ENCODE peak calls at places on chromosomes 6 and 20, in nine cellular contexts. One of them, this sample, is unnamed.

GRCh38 chr20:8305449-8305978 is 173.4 kb downstream of the PLCB1 start:
- DNase-seq in colonic mucosa: peak; percentile 71
- DNase-seq in transverse colon: peak; percentile 53
- DNase-seq in heart left ventricle: peak; percentile 11
- DNase-seq in HCT116: peak; percentile 67
- DNase-seq in esophagus squamous epithelium: no peak
- DNase-seq in hepatocyte: peak; percentile 71
- DNase-seq in GM23338: peak; percentile 93
- DNase-seq in spleen: peak; percentile 85
- DNase-seq in this sample: peak; percentile 59

GRCh38 chr6:5012531-5012930 is 8.7 kb upstream of the RPP40 start:
- DNase-seq in colonic mucosa: no peak
- DNase-seq in transverse colon: no peak
- DNase-seq in heart left ventricle: no peak
- DNase-seq in HCT116: no peak
- DNase-seq in esophagus squamous epithelium: no peak
- DNase-seq in hepatocyte: no peak
- DNase-seq in GM23338: no peak
- DNase-seq in spleen: no peak
- DNase-seq in this sample: no peak

GRCh38 chr20:21719592-21720214 is 14.2 kb downstream of the PAX1 start:
- DNase-seq in colonic mucosa: peak; percentile 61
- DNase-seq in transverse colon: peak; percentile 47
- DNase-seq in heart left ventricle: no peak
- DNase-seq in HCT116: peak; percentile 35
- DNase-seq in esophagus squamous epithelium: no peak
- DNase-seq in hepatocyte: peak; percentile 81
- DNase-seq in GM23338: peak; percentile 87
- DNase-seq in spleen: no peak
- DNase-seq in this sample: no peak

GRCh38 chr6:43497129-43497396 is 13.1 kb downstream of the LRRC73 start:
- DNase-seq in colonic mucosa: no peak
- DNase-seq in transverse colon: no peak
- DNase-seq in heart left ventricle: no peak
- DNase-seq in HCT116: no peak
- DNase-seq in esophagus squamous epithelium: no peak
- DNase-seq in hepatocyte: no peak
- DNase-seq in GM23338: no peak
- DNase-seq in spleen: no peak
- DNase-seq in this sample: no peak

GRCh38 chr6:116685437-116685993 is 4.5 kb downstream of the KPNA5 start:
- DNase-seq in colonic mucosa: no peak
- DNase-seq in transverse colon: no peak
- DNase-seq in heart left ventricle: no peak
- DNase-seq in HCT116: no peak
- DNase-seq in esophagus squamous epithelium: no peak
- DNase-seq in hepatocyte: no peak
- DNase-seq in GM23338: no peak
- DNase-seq in spleen: no peak
- DNase-seq in this sample: no peak

GRCh38 chr6:29924287-29924686 is 18.0 kb upstream of the HLA-A start:
- DNase-seq in colonic mucosa: no peak
- DNase-seq in transverse colon: no peak
- DNase-seq in heart left ventricle: no peak
- DNase-seq in HCT116: no peak
- DNase-seq in esophagus squamous epithelium: no peak
- DNase-seq in hepatocyte: no peak
- DNase-seq in GM23338: no peak
- DNase-seq in spleen: no peak
- DNase-seq in this sample: no peak

GRCh38 chr6:108675226-108676160 is 114.8 kb downstream of the FOXO3 start:
- DNase-seq in colonic mucosa: peak; percentile 47
- DNase-seq in transverse colon: no peak
- DNase-seq in heart left ventricle: no peak
- DNase-seq in HCT116: no peak
- DNase-seq in esophagus squamous epithelium: no peak
- DNase-seq in hepatocyte: no peak
- DNase-seq in GM23338: no peak
- DNase-seq in spleen: no peak
- DNase-seq in this sample: no peak

GRCh38 chr6:142682985-142683384 is 262.0 kb downstream of the HIVEP2 start:
- DNase-seq in colonic mucosa: no peak
- DNase-seq in transverse colon: no peak
- DNase-seq in heart left ventricle: no peak
- DNase-seq in HCT116: no peak
- DNase-seq in esophagus squamous epithelium: no peak
- DNase-seq in hepatocyte: no peak
- DNase-seq in GM23338: no peak
- DNase-seq in spleen: no peak
- DNase-seq in this sample: no peak

GRCh38 chr6:111941686-111942330 is 68.6 kb upstream of the FYN start:
- DNase-seq in colonic mucosa: no peak
- DNase-seq in transverse colon: no peak
- DNase-seq in heart left ventricle: no peak
- DNase-seq in HCT116: no peak
- DNase-seq in esophagus squamous epithelium: no peak
- DNase-seq in hepatocyte: no peak
- DNase-seq in GM23338: no peak
- DNase-seq in spleen: no peak
- DNase-seq in this sample: no peak

GRCh38 chr6:70072540-70073179 is 206.3 kb downstream of the COL19A1 start:
- DNase-seq in colonic mucosa: no peak
- DNase-seq in transverse colon: no peak
- DNase-seq in heart left ventricle: no peak
- DNase-seq in HCT116: no peak
- DNase-seq in esophagus squamous epithelium: no peak
- DNase-seq in hepatocyte: no peak
- DNase-seq in GM23338: peak; percentile 24
- DNase-seq in spleen: no peak
- DNase-seq in this sample: no peak

GRCh38 chr6:5175195-5175594 is 85.6 kb downstream of the LYRM4 start:
- DNase-seq in colonic mucosa: no peak
- DNase-seq in transverse colon: no peak
- DNase-seq in heart left ventricle: no peak
- DNase-seq in HCT116: no peak
- DNase-seq in esophagus squamous epithelium: no peak
- DNase-seq in hepatocyte: no peak
- DNase-seq in GM23338: peak; percentile 90
- DNase-seq in spleen: no peak
- DNase-seq in this sample: no peak

GRCh38 chr20:62360854-62361798 is 6.0 kb downstream of the LAMA5 start:
- DNase-seq in colonic mucosa: peak; percentile 65
- DNase-seq in transverse colon: no peak
- DNase-seq in heart left ventricle: peak; percentile 25
- DNase-seq in HCT116: no peak
- DNase-seq in esophagus squamous epithelium: no peak
- DNase-seq in hepatocyte: peak; percentile 41
- DNase-seq in GM23338: peak; percentile 62
- DNase-seq in spleen: no peak
- DNase-seq in this sample: peak; percentile 23

GRCh38 chr6:22363166-22363965 is 66.5 kb upstream of the PRL start:
- DNase-seq in colonic mucosa: no peak
- DNase-seq in transverse colon: no peak
- DNase-seq in heart left ventricle: no peak
- DNase-seq in HCT116: no peak
- DNase-seq in esophagus squamous epithelium: no peak
- DNase-seq in hepatocyte: no peak
- DNase-seq in GM23338: no peak
- DNase-seq in spleen: no peak
- DNase-seq in this sample: no peak

GRCh38 chr20:18705490-18705889 is 108.1 kb upstream of the SCP2D1 start:
- DNase-seq in colonic mucosa: no peak
- DNase-seq in transverse colon: no peak
- DNase-seq in heart left ventricle: no peak
- DNase-seq in HCT116: no peak
- DNase-seq in esophagus squamous epithelium: no peak
- DNase-seq in hepatocyte: peak; percentile 30
- DNase-seq in GM23338: no peak
- DNase-seq in spleen: no peak
- DNase-seq in this sample: no peak

GRCh38 chr6:33000053-33000452 is 9.3 kb downstream of the HLA-DOA start:
- DNase-seq in colonic mucosa: no peak
- DNase-seq in transverse colon: no peak
- DNase-seq in heart left ventricle: no peak
- DNase-seq in HCT116: peak; percentile 66
- DNase-seq in esophagus squamous epithelium: no peak
- DNase-seq in hepatocyte: peak; percentile 39
- DNase-seq in GM23338: peak; percentile 93
- DNase-seq in spleen: no peak
- DNase-seq in this sample: no peak

GRCh38 chr6:33853736-33854135 is 49.9 kb upstream of the MLN start:
- DNase-seq in colonic mucosa: no peak
- DNase-seq in transverse colon: no peak
- DNase-seq in heart left ventricle: no peak
- DNase-seq in HCT116: no peak
- DNase-seq in esophagus squamous epithelium: no peak
- DNase-seq in hepatocyte: no peak
- DNase-seq in GM23338: no peak
- DNase-seq in spleen: no peak
- DNase-seq in this sample: no peak

GRCh38 chr20:47318027-47318595 is 38.4 kb downstream of the ZMYND8 start:
- DNase-seq in colonic mucosa: peak; percentile 83
- DNase-seq in transverse colon: peak; percentile 73
- DNase-seq in heart left ventricle: no peak
- DNase-seq in HCT116: no peak
- DNase-seq in esophagus squamous epithelium: no peak
- DNase-seq in hepatocyte: no peak
- DNase-seq in GM23338: no peak
- DNase-seq in spleen: no peak
- DNase-seq in this sample: peak; percentile 87
- H3K4me3 ChIP-seq in colonic mucosa: no peak overlapping the region
- H3K4me3 ChIP-seq in transverse colon: no peak overlapping the region
- H3K4me3 ChIP-seq in heart left ventricle: peak overlapping the region; percentile 32
- H3K4me3 ChIP-seq in HCT116: peak overlapping the region; percentile 51
- H3K4me3 ChIP-seq in esophagus squamous epithelium: peak overlapping the region; percentile 24
- H3K4me3 ChIP-seq in hepatocyte: no peak overlapping the region
- H3K4me3 ChIP-seq in GM23338: peak overlapping the region; percentile 49
- H3K4me3 ChIP-seq in spleen: peak overlapping the region; percentile 49
- H3K4me3 ChIP-seq in this sample: no peak overlapping the region

GRCh38 chr6:16729744-16730143 is 31.5 kb downstream of the ATXN1 start:
- DNase-seq in colonic mucosa: no peak
- DNase-seq in transverse colon: no peak
- DNase-seq in heart left ventricle: no peak
- DNase-seq in HCT116: no peak
- DNase-seq in esophagus squamous epithelium: no peak
- DNase-seq in hepatocyte: no peak
- DNase-seq in GM23338: no peak
- DNase-seq in spleen: no peak
- DNase-seq in this sample: no peak

GRCh38 chr6:16731503-16732018 is 29.7 kb downstream of the ATXN1 start:
- DNase-seq in colonic mucosa: no peak
- DNase-seq in transverse colon: no peak
- DNase-seq in heart left ventricle: no peak
- DNase-seq in HCT116: no peak
- DNase-seq in esophagus squamous epithelium: no peak
- DNase-seq in hepatocyte: no peak
- DNase-seq in GM23338: no peak
- DNase-seq in spleen: no peak
- DNase-seq in this sample: no peak

GRCh38 chr6:16730720-16731502 is 30.3 kb downstream of the ATXN1 start:
- DNase-seq in colonic mucosa: no peak
- DNase-seq in transverse colon: no peak
- DNase-seq in heart left ventricle: no peak
- DNase-seq in HCT116: no peak
- DNase-seq in esophagus squamous epithelium: no peak
- DNase-seq in hepatocyte: no peak
- DNase-seq in GM23338: no peak
- DNase-seq in spleen: no peak
- DNase-seq in this sample: no peak

GRCh38 chr6:16735014-16735413 is 26.2 kb downstream of the ATXN1 start:
- DNase-seq in colonic mucosa: no peak
- DNase-seq in transverse colon: no peak
- DNase-seq in heart left ventricle: no peak
- DNase-seq in HCT116: no peak
- DNase-seq in esophagus squamous epithelium: no peak
- DNase-seq in hepatocyte: no peak
- DNase-seq in GM23338: no peak
- DNase-seq in spleen: no peak
- DNase-seq in this sample: no peak

DNA sequence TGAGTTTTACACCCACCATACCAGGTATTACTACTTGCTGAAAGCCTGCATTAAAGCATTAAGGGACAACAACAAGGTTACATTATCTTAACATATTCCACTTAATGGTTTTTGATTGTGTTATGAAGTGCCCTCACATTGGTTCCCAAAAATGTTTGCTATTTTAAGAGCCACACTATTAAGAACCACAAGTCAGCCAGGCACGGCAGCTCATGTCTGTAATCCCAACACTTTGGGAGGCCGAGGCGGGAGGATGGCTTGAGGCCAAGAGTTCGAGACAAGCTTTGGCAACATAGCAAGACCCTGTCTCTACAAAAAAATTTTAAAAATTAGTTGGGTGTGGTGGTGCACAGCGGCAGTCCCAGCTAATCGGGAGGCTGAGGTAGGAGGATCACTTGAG is 28.2 kb downstream of the ATXN1 start:
- DNase-seq in colonic mucosa: no peak
- DNase-seq in transverse colon: no peak
- DNase-seq in heart left ventricle: no peak
- DNase-seq in HCT116: no peak
- DNase-seq in esophagus squamous epithelium: no peak
- DNase-seq in hepatocyte: no peak
- DNase-seq in GM23338: no peak
- DNase-seq in spleen: no peak
- DNase-seq in this sample: no peak
- H3K4me1 ChIP-seq in colonic mucosa: peaks cover 13% of the 10 kb centered on the region
- H3K4me1 ChIP-seq in transverse colon: peaks cover 19% of the 10 kb centered on the region
- H3K4me1 ChIP-seq in heart left ventricle: no peaks in the 10 kb centered on the region
- H3K4me1 ChIP-seq in HCT116: peaks cover 36% of the 10 kb centered on the region
- H3K4me1 ChIP-seq in esophagus squamous epithelium: peaks cover 14% of the 10 kb centered on the region
- H3K4me1 ChIP-seq in hepatocyte: peaks cover 40% of the 10 kb centered on the region
- H3K4me1 ChIP-seq in GM23338: peaks cover 17% of the 10 kb centered on the region
- H3K4me1 ChIP-seq in spleen: peaks cover 81% of the 10 kb centered on the region
- H3K4me1 ChIP-seq in this sample: peaks cover 41% of the 10 kb centered on the region

GRCh38 chr6:122484760-122485159 is 13.2 kb upstream of the SERINC1 start:
- DNase-seq in colonic mucosa: no peak
- DNase-seq in transverse colon: no peak
- DNase-seq in heart left ventricle: no peak
- DNase-seq in HCT116: no peak
- DNase-seq in esophagus squamous epithelium: no peak
- DNase-seq in hepatocyte: no peak
- DNase-seq in GM23338: peak; percentile 18
- DNase-seq in spleen: no peak
- DNase-seq in this sample: no peak
- TF ChIP-seq CTCF in colonic mucosa: no peak
- TF ChIP-seq CTCF in transverse colon: no peak
- TF ChIP-seq CTCF in heart left ventricle: no peak
- TF ChIP-seq CTCF in HCT116: no peak
- TF ChIP-seq CTCF in esophagus squamous epithelium: no peak
- TF ChIP-seq CTCF in hepatocyte: no peak
- TF ChIP-seq CTCF in GM23338: no peak
- TF ChIP-seq CTCF in spleen: no peak
- TF ChIP-seq CTCF in this sample: no peak

DNA sequence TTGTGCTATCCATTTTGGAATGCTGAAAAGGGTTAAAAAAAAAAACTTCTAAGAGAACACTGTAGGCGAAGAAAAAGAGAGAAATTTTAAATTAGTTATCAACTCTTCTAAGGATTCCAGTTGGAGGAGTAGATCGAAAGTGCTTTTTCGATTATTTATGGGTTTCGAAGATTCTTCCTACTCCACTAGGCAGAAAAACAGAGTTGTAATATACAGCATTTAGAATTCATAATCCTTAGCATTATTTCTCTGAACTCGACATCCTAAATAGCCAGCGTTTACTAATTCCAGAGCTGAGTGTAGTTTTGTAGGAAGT is 811 bp upstream of the RNF217 start:
- DNase-seq in colonic mucosa: no peak
- DNase-seq in transverse colon: no peak
- DNase-seq in heart left ventricle: no peak
- DNase-seq in HCT116: no peak
- DNase-seq in esophagus squamous epithelium: no peak
- DNase-seq in hepatocyte: no peak
- DNase-seq in GM23338: no peak
- DNase-seq in spleen: no peak
- DNase-seq in this sample: no peak
- H3K4me3 ChIP-seq in colonic mucosa: peak overlapping the region; percentile 70
- H3K4me3 ChIP-seq in transverse colon: peak overlapping the region; percentile 87
- H3K4me3 ChIP-seq in heart left ventricle: peak overlapping the region; percentile 90
- H3K4me3 ChIP-seq in HCT116: peak overlapping the region; percentile 66
- H3K4me3 ChIP-seq in esophagus squamous epithelium: peak overlapping the region; percentile 70
- H3K4me3 ChIP-seq in hepatocyte: peak overlapping the region; percentile 27
- H3K4me3 ChIP-seq in GM23338: peak overlapping the region; percentile 84
- H3K4me3 ChIP-seq in spleen: peak overlapping the region; percentile 83
- H3K4me3 ChIP-seq in this sample: peak overlapping the region; percentile 50

This sample was measured in mucosa of descending colon.